ENCODE peak calls at places on chromosome 17, in seven cellular contexts. U, E, C, H, Z, O and F are unnamed samples.
A peak's percentile ranks its signal among the peaks of the same experiment; 100 is the strongest.

GRCh38 chr17:19322861-19323260 is 39.7 kb downstream of the B9D1 start:
- DNase-seq in U (no peak), E (no peak), C (no peak), H (no peak), Z (no peak), O (no peak), F (no peak)

GRCh38 chr17:35390156-35390555 is 16.7 kb upstream of the SLFN11 start:
- DNase-seq in U (no peak), E (no peak), C (no peak), H (no peak), Z (no peak), O (no peak), F (no peak)

GRCh38 chr17:3472137-3472536 is 518 bp upstream of the SPATA22 start:
- DNase-seq in U (no peak), E (no peak), C (no peak), H (no peak), Z (no peak), O (no peak), F (no peak)

GRCh38 chr17:33572615-33573014 is 279.5 kb upstream of the ASIC2 start:
- DNase-seq in U (no peak), E (peak; percentile 62), C (no peak), H (no peak), Z (no peak), O (no peak), F (no peak)

GRCh38 chr17:68161644-68162428 is 86.0 kb upstream of the AMZ2 start:
- DNase-seq in U (no peak), E (no peak), C (no peak), H (no peak), Z (no peak), O (no peak), F (no peak)

GRCh38 chr17:49633762-49634486 is 44.0 kb downstream of the SPOP start:
- DNase-seq in U (no peak), E (no peak), C (no peak), H (no peak), Z (no peak), O (no peak), F (no peak)

GRCh38 chr17:58402047-58402446 is 15.3 kb downstream of the RNF43 start:
- DNase-seq in U (peak; percentile 86), E (no peak), C (no peak), H (no peak), Z (no peak), O (no peak), F (no peak)

GRCh38 chr17:82249896-82250581 is 21.2 kb downstream of the SLC16A3 start:
- DNase-seq in U (no peak), E (no peak), C (no peak), H (no peak), Z (no peak), O (no peak), F (no peak)

GRCh38 chr17:81132197-81132540 is 33.1 kb upstream of the PVALEF start:
- DNase-seq in U (no peak), E (no peak), C (no peak), H (no peak), Z (no peak), O (no peak), F (no peak)

GRCh38 chr17:81132770-81133723 is 32.3 kb upstream of the PVALEF start:
- DNase-seq in U (no peak), E (no peak), C (no peak), H (no peak), Z (no peak), O (peak; percentile 85), F (no peak)

GRCh38 chr17:81130385-81131288 is 34.7 kb upstream of the PVALEF start:
- DNase-seq in U (no peak), E (no peak), C (no peak), H (no peak), Z (no peak), O (peak; percentile 82), F (no peak)

GRCh38 chr17:81129711-81130367 is 35.5 kb upstream of the PVALEF start:
- DNase-seq in U (no peak), E (no peak), C (no peak), H (no peak), Z (no peak), O (no peak), F (no peak)

GRCh38 chr17:81131486-81132196 is 33.7 kb upstream of the PVALEF start:
- DNase-seq in U (no peak), E (peak; percentile 74), C (no peak), H (no peak), Z (no peak), O (peak; percentile 88), F (peak; percentile 72)
- H3K4me3 ChIP-seq in U (no peak overlapping the region), E (no peak overlapping the region), C (no peak overlapping the region), H (no peak overlapping the region), Z (no peak overlapping the region), O (peak overlapping the region; percentile 26), F (peak overlapping the region; percentile 25)

DNA sequence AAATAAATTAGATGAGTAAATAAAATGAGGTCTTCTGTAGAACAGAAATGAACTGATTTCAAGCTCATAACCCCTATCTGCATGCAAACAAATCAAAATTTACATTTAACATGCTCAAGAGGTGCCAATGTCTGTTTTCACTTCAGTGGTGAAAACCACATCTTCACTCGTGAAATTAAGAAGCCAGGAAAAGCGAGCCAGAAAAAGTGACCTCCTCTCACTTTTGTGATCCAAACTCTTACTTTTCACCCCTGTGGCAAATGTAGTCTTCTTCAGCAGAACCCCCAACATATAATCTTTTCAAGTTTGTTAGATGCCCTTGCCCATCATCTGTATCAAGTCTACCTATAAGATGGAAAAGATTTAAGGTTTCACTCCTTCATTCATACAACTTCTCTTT is 9.5 kb upstream of the QRICH2 start:
- DNase-seq in U (no peak), E (no peak), C (no peak), H (no peak), Z (no peak), O (no peak), F (no peak)
- H3K36me3 ChIP-seq in U (peaks cover 25% of the 10 kb centered on the region), E (no peaks in the 10 kb centered on the region), C (no peaks in the 10 kb centered on the region), H (no peaks in the 10 kb centered on the region), Z (peaks cover 68% of the 10 kb centered on the region), O (no peaks in the 10 kb centered on the region), F (no peaks in the 10 kb centered on the region)

GRCh38 chr17:61868074-61868473 is 4.7 kb upstream of the BRIP1 start:
- DNase-seq in U (no peak), E (no peak), C (no peak), H (no peak), Z (no peak), O (no peak), F (no peak)

GRCh38 chr17:61863801-61864126 is 436 bp upstream of the BRIP1 start:
- DNase-seq in U (no peak), E (no peak), C (no peak), H (no peak), Z (no peak), O (no peak), F (no peak)

GRCh38 chr17:61862975-61863800 is at the start of gene BRIP1:
- DNase-seq in U (peak; percentile 96), E (peak; percentile 94), C (peak; percentile 96), H (peak; percentile 93), Z (peak; percentile 96), O (peak; percentile 95), F (peak; percentile 96)

GRCh38 chr17:61867033-61867432 is 3.7 kb upstream of the BRIP1 start:
- DNase-seq in U (no peak), E (no peak), C (no peak), H (no peak), Z (no peak), O (no peak), F (no peak)

GRCh38 chr17:61862105-61862574 is 1.2 kb downstream of the BRIP1 start:
- DNase-seq in U (peak; percentile 16), E (no peak), C (no peak), H (peak; percentile 39), Z (peak; percentile 40), O (no peak), F (no peak)
- H3K4me3 ChIP-seq in U (peak overlapping the region; percentile 74), E (peak overlapping the region; percentile 73), C (peak overlapping the region; percentile 78), H (peak overlapping the region; percentile 99), Z (peak overlapping the region; percentile 60), O (no peak overlapping the region), F (no peak overlapping the region)

GRCh38 chr17:80307994-80308671 is 47.5 kb downstream of the RNF213 start:
- DNase-seq in U (no peak), E (no peak), C (no peak), H (no peak), Z (no peak), O (peak; percentile 25), F (no peak)

GRCh38 chr17:80313160-80313829 is 52.6 kb downstream of the RNF213 start:
- DNase-seq in U (no peak), E (no peak), C (no peak), H (no peak), Z (no peak), O (peak; percentile 28), F (no peak)

GRCh38 chr17:80312621-80313135 is 52.0 kb downstream of the RNF213 start:
- DNase-seq in U (no peak), E (no peak), C (no peak), H (no peak), Z (no peak), O (peak; percentile 30), F (no peak)

GRCh38 chr17:80308672-80309517 is 48.2 kb downstream of the RNF213 start:
- DNase-seq in U (no peak), E (peak; percentile 42), C (no peak), H (no peak), Z (no peak), O (peak; percentile 27), F (no peak)

DNA sequence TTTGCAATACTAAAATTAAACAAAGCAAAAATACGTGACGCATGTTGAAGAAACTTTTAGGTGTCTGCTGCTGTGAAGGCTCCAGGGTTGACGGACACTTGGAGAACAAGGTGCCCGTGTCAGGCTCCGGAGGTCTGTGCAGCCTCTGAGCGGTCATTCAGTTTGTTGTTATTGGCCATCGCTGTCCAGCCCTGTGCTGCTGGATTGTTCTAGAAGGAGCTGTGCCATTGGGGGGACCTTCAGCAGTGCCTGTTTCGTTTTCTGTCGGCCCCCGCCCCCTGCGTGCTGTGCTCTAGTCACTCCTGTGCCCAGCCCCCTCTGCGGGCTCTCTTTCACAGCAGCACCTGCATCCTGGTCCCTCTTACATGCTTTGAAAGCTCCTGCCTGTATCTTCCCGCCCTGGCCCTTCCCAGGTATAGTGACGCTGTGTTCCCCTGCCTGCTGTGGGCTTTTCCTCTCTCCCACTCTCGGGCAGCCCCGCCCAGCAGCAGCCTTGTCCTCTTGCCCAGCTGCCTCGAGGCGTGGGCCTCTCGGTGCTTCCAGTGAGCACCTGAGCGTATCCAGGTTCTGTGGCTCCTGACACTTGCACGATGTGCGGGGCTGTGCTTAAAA is 50.7 kb downstream of the RNF213 start:
- DNase-seq in U (no peak), E (no peak), C (no peak), H (no peak), Z (no peak), O (peak; percentile 38), F (no peak)
- H3K36me3 ChIP-seq in U (peaks cover 2% of the 10 kb centered on the region), E (no peaks in the 10 kb centered on the region), C (peaks cover 9% of the 10 kb centered on the region), H (peaks cover 29% of the 10 kb centered on the region), Z (peaks cover 73% of the 10 kb centered on the region), O (no peaks in the 10 kb centered on the region), F (peaks cover 24% of the 10 kb centered on the region)

GRCh38 chr17:77178586-77178985 is 37.8 kb downstream of the SEC14L1 start:
- DNase-seq in U (no peak), E (no peak), C (no peak), H (no peak), Z (no peak), O (no peak), F (no peak)
- H3K4me3 ChIP-seq in U (no peak overlapping the region), E (no peak overlapping the region), C (no peak overlapping the region), H (no peak overlapping the region), Z (no peak overlapping the region), O (no peak overlapping the region), F (no peak overlapping the region)